ENCODE peak calls at places on chromosomes 4 and X, in seven cellular contexts. One of them, this sample, is unnamed.

GRCh38 chr4:10079256-10079655 is 37.3 kb downstream of the WDR1 start:
- DNase-seq in Calu3: no peak
- DNase-seq in osteocyte: no peak
- DNase-seq in right lobe of liver: peak; percentile 30
- DNase-seq in lower lobe of right lung: peak; percentile 43
- DNase-seq in AG10803: no peak
- DNase-seq in RWPE1: no peak
- DNase-seq in this sample: no peak

GRCh38 chr4:158161561-158162354 is 11.1 kb downstream of the GASK1B start:
- DNase-seq in RWPE1: peak; percentile 3
- DNase-seq in Calu3: peak; percentile 6
- DNase-seq in osteocyte: no peak
- DNase-seq in AG10803: peak; percentile 74
- DNase-seq in right lobe of liver: no peak
- DNase-seq in lower lobe of right lung: no peak
- DNase-seq in this sample: peak; percentile 74

GRCh38 chrX:8607326-8607725 is 124.6 kb downstream of the ANOS1 start:
- DNase-seq in Calu3: no peak
- DNase-seq in RWPE1: peak; percentile 13
- DNase-seq in right lobe of liver: no peak
- DNase-seq in osteocyte: no peak
- DNase-seq in AG10803: no peak
- DNase-seq in lower lobe of right lung: no peak
- DNase-seq in this sample: no peak

GRCh38 chr4:122826596-122827257 is at the start of gene FGF2:
- DNase-seq in right lobe of liver: peak; percentile 49
- DNase-seq in AG10803: peak; percentile 85
- DNase-seq in osteocyte: peak; percentile 90
- DNase-seq in Calu3: peak; percentile 44
- DNase-seq in RWPE1: peak; percentile 43
- DNase-seq in lower lobe of right lung: peak; percentile 56
- DNase-seq in this sample: peak; percentile 81

GRCh38 chr4:8702020-8702495 is 109.5 kb downstream of the CPZ start:
- DNase-seq in lower lobe of right lung: no peak
- DNase-seq in osteocyte: peak; percentile 62
- DNase-seq in right lobe of liver: no peak
- DNase-seq in Calu3: no peak
- DNase-seq in RWPE1: no peak
- DNase-seq in AG10803: no peak
- DNase-seq in this sample: no peak

GRCh38 chr4:110442309-110442708 is 33.6 kb upstream of the ENPEP start:
- DNase-seq in AG10803: no peak
- DNase-seq in lower lobe of right lung: no peak
- DNase-seq in osteocyte: no peak
- DNase-seq in RWPE1: no peak
- DNase-seq in Calu3: no peak
- DNase-seq in right lobe of liver: no peak
- DNase-seq in this sample: no peak

GRCh38 chrX:154477891-154478477 is 1.1 kb downstream of the LAGE3 start:
- DNase-seq in right lobe of liver: no peak
- DNase-seq in Calu3: no peak
- DNase-seq in lower lobe of right lung: no peak
- DNase-seq in RWPE1: no peak
- DNase-seq in AG10803: no peak
- DNase-seq in osteocyte: peak; percentile 83
- DNase-seq in this sample: no peak

GRCh38 chr4:166816901-166817300 is 417.4 kb downstream of the SPOCK3 start:
- DNase-seq in Calu3: no peak
- DNase-seq in lower lobe of right lung: no peak
- DNase-seq in osteocyte: no peak
- DNase-seq in AG10803: no peak
- DNase-seq in RWPE1: no peak
- DNase-seq in right lobe of liver: no peak
- DNase-seq in this sample: no peak

GRCh38 chrX:27186671-27187070 is 276.5 kb downstream of the PPP4R3C start:
- DNase-seq in lower lobe of right lung: no peak
- DNase-seq in Calu3: peak; percentile 31
- DNase-seq in right lobe of liver: no peak
- DNase-seq in osteocyte: no peak
- DNase-seq in RWPE1: no peak
- DNase-seq in AG10803: peak; percentile 3
- DNase-seq in this sample: peak; percentile 3

GRCh38 chrX:130139474-130140201 is 26.0 kb downstream of the AIFM1 start:
- DNase-seq in RWPE1: no peak
- DNase-seq in osteocyte: no peak
- DNase-seq in Calu3: no peak
- DNase-seq in lower lobe of right lung: no peak
- DNase-seq in right lobe of liver: no peak
- DNase-seq in AG10803: no peak
- DNase-seq in this sample: no peak

GRCh38 chrX:109714340-109714958 is 18.6 kb downstream of the ACSL4 start:
- DNase-seq in right lobe of liver: no peak
- DNase-seq in osteocyte: no peak
- DNase-seq in AG10803: peak; percentile 65
- DNase-seq in RWPE1: peak; percentile 18
- DNase-seq in Calu3: no peak
- DNase-seq in lower lobe of right lung: no peak
- DNase-seq in this sample: peak; percentile 69

GRCh38 chrX:119121341-119121740 is 6.3 kb downstream of the KIAA1210 start:
- DNase-seq in AG10803: peak; percentile 32
- DNase-seq in lower lobe of right lung: no peak
- DNase-seq in RWPE1: no peak
- DNase-seq in Calu3: no peak
- DNase-seq in osteocyte: no peak
- DNase-seq in right lobe of liver: no peak
- DNase-seq in this sample: peak; percentile 17

GRCh38 chr4:8940792-8941491 is 69.3 kb upstream of the HMX1 start:
- DNase-seq in right lobe of liver: no peak
- DNase-seq in osteocyte: peak; percentile 71
- DNase-seq in lower lobe of right lung: no peak
- DNase-seq in Calu3: peak; percentile 39
- DNase-seq in RWPE1: no peak
- DNase-seq in AG10803: no peak
- DNase-seq in this sample: no peak

GRCh38 chrX:110146521-110146920 is 143.6 kb downstream of the TMEM164 start:
- DNase-seq in Calu3: peak; percentile 28
- DNase-seq in lower lobe of right lung: no peak
- DNase-seq in osteocyte: no peak
- DNase-seq in AG10803: peak; percentile 38
- DNase-seq in RWPE1: peak; percentile 41
- DNase-seq in right lobe of liver: peak; percentile 43
- DNase-seq in this sample: no peak

GRCh38 chr4:138614462-138615142 is 372.5 kb upstream of the SLC7A11 start:
- DNase-seq in Calu3: no peak
- DNase-seq in RWPE1: no peak
- DNase-seq in lower lobe of right lung: no peak
- DNase-seq in right lobe of liver: no peak
- DNase-seq in AG10803: no peak
- DNase-seq in osteocyte: no peak
- DNase-seq in this sample: no peak

GRCh38 chr4:81459233-81459632 is 12.5 kb downstream of the RASGEF1B start:
- DNase-seq in RWPE1: no peak
- DNase-seq in osteocyte: no peak
- DNase-seq in lower lobe of right lung: no peak
- DNase-seq in AG10803: no peak
- DNase-seq in Calu3: no peak
- DNase-seq in right lobe of liver: no peak
- DNase-seq in this sample: no peak

GRCh38 chrX:118730500-118731247 is 3.3 kb downstream of the IL13RA1 start:
- DNase-seq in osteocyte: no peak
- DNase-seq in Calu3: no peak
- DNase-seq in AG10803: peak; percentile 80
- DNase-seq in right lobe of liver: no peak
- DNase-seq in lower lobe of right lung: no peak
- DNase-seq in RWPE1: no peak
- DNase-seq in this sample: peak; percentile 73

GRCh38 chrX:38165023-38165422 is 55.6 kb downstream of the SRPX start:
- DNase-seq in RWPE1: no peak
- DNase-seq in lower lobe of right lung: no peak
- DNase-seq in osteocyte: no peak
- DNase-seq in AG10803: no peak
- DNase-seq in right lobe of liver: no peak
- DNase-seq in Calu3: no peak
- DNase-seq in this sample: no peak

GRCh38 chrX:38170556-38170955 is 50.1 kb downstream of the SRPX start:
- DNase-seq in RWPE1: no peak
- DNase-seq in osteocyte: no peak
- DNase-seq in Calu3: no peak
- DNase-seq in lower lobe of right lung: no peak
- DNase-seq in right lobe of liver: no peak
- DNase-seq in AG10803: no peak
- DNase-seq in this sample: no peak

GRCh38 chrX:38163193-38163592 is 57.5 kb downstream of the SRPX start:
- DNase-seq in osteocyte: no peak
- DNase-seq in Calu3: no peak
- DNase-seq in right lobe of liver: no peak
- DNase-seq in RWPE1: no peak
- DNase-seq in AG10803: no peak
- DNase-seq in lower lobe of right lung: no peak
- DNase-seq in this sample: no peak

GRCh38 chrX:38166478-38167083 is 54.1 kb downstream of the SRPX start:
- DNase-seq in RWPE1: no peak
- DNase-seq in lower lobe of right lung: no peak
- DNase-seq in right lobe of liver: no peak
- DNase-seq in osteocyte: no peak
- DNase-seq in Calu3: peak; percentile 35
- DNase-seq in AG10803: no peak
- DNase-seq in this sample: peak; percentile 11
- TF ChIP-seq CTCF in RWPE1: peak; percentile 42
- TF ChIP-seq CTCF in lower lobe of right lung: peak; percentile 65
- TF ChIP-seq CTCF in right lobe of liver: peak; percentile 85
- TF ChIP-seq CTCF in osteocyte: peak; percentile 67
- TF ChIP-seq CTCF in Calu3: peak; percentile 33
- TF ChIP-seq CTCF in AG10803: peak; percentile 56
- TF ChIP-seq CTCF in this sample: peak; percentile 86

DNA sequence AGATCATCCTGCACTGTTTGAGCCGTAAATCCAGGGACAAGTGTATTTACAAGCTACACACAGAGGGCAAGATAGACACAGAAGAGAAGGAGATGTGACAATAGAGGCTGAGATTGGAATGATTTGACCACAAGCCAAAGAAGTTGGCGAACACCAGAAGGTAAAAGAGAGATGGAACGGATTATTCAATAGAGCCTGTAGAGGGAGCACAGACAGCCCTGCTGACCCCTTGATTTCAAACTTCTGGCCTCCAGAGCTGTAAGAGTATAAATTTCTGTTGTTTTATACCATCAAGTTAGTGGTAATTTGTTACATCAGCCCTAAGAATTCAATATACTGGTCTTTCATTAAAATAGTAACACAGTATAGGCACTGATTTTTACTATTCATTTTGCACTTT is 447.8 kb downstream of the FAT4 start:
- DNase-seq in osteocyte: no peak
- DNase-seq in lower lobe of right lung: no peak
- DNase-seq in AG10803: no peak
- DNase-seq in RWPE1: no peak
- DNase-seq in Calu3: no peak
- DNase-seq in right lobe of liver: no peak
- DNase-seq in this sample: no peak
- TF ChIP-seq CTCF in osteocyte: peak; percentile 45
- TF ChIP-seq CTCF in lower lobe of right lung: no peak
- TF ChIP-seq CTCF in AG10803: peak; percentile 17
- TF ChIP-seq CTCF in RWPE1: no peak
- TF ChIP-seq CTCF in Calu3: no peak
- TF ChIP-seq CTCF in right lobe of liver: no peak
- TF ChIP-seq CTCF in this sample: peak; percentile 56

GRCh38 chrX:151505796-151506195 is 57.7 kb upstream of the PASD1 start:
- DNase-seq in AG10803: peak; percentile 12
- DNase-seq in right lobe of liver: no peak
- DNase-seq in Calu3: peak; percentile 14
- DNase-seq in RWPE1: peak; percentile 11
- DNase-seq in lower lobe of right lung: no peak
- DNase-seq in osteocyte: no peak
- DNase-seq in this sample: no peak
- TF ChIP-seq CTCF in AG10803: peak; percentile 46
- TF ChIP-seq CTCF in right lobe of liver: peak; percentile 35
- TF ChIP-seq CTCF in Calu3: no peak
- TF ChIP-seq CTCF in RWPE1: peak; percentile 10
- TF ChIP-seq CTCF in lower lobe of right lung: peak; percentile 23
- TF ChIP-seq CTCF in osteocyte: no peak
- TF ChIP-seq CTCF in this sample: peak; percentile 20

DNA sequence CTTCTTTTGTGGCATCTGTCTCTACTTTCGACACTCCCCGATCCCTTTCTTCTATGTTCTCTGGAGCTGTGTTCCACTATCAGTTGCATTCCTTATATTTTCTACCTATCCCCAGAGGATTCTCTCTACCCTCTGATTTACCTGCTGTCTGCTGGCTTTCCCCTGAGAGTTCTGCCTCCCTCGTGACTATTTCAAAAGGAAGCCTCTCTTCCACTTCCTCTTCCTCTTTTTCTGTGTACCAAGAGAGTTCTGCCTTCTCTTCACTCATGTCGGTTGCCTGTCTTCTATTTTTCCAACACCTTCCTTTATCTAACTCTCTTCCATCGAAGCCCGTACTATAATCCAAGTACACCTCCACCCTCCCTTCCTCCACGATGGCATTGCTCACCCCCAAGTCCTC is 631.7 kb downstream of the SMARCA1 start:
- DNase-seq in RWPE1: no peak
- DNase-seq in osteocyte: no peak
- DNase-seq in right lobe of liver: no peak
- DNase-seq in lower lobe of right lung: no peak
- DNase-seq in Calu3: no peak
- DNase-seq in AG10803: no peak
- DNase-seq in this sample: no peak
- TF ChIP-seq CTCF in RWPE1: no peak
- TF ChIP-seq CTCF in osteocyte: no peak
- TF ChIP-seq CTCF in right lobe of liver: no peak
- TF ChIP-seq CTCF in lower lobe of right lung: no peak
- TF ChIP-seq CTCF in Calu3: no peak
- TF ChIP-seq CTCF in AG10803: no peak
- TF ChIP-seq CTCF in this sample: no peak

GRCh38 chrX:11678174-11678573 is 12.5 kb upstream of the ARHGAP6 start:
- DNase-seq in lower lobe of right lung: no peak
- DNase-seq in osteocyte: no peak
- DNase-seq in RWPE1: no peak
- DNase-seq in Calu3: no peak
- DNase-seq in right lobe of liver: no peak
- DNase-seq in AG10803: no peak
- DNase-seq in this sample: no peak
- TF ChIP-seq CTCF in lower lobe of right lung: no peak
- TF ChIP-seq CTCF in osteocyte: peak; percentile 46
- TF ChIP-seq CTCF in RWPE1: peak; percentile 12
- TF ChIP-seq CTCF in Calu3: no peak
- TF ChIP-seq CTCF in right lobe of liver: peak; percentile 24
- TF ChIP-seq CTCF in AG10803: peak; percentile 20
- TF ChIP-seq CTCF in this sample: peak; percentile 47

GRCh38 chr4:182643801-182644311 is 273.3 kb downstream of the DCTD start:
- DNase-seq in osteocyte: no peak
- DNase-seq in Calu3: no peak
- DNase-seq in AG10803: peak; percentile 90
- DNase-seq in RWPE1: peak; percentile 1
- DNase-seq in lower lobe of right lung: no peak
- DNase-seq in right lobe of liver: no peak
- DNase-seq in this sample: peak; percentile 76
- TF ChIP-seq CTCF in osteocyte: no peak
- TF ChIP-seq CTCF in Calu3: no peak
- TF ChIP-seq CTCF in AG10803: no peak
- TF ChIP-seq CTCF in RWPE1: no peak
- TF ChIP-seq CTCF in lower lobe of right lung: no peak
- TF ChIP-seq CTCF in right lobe of liver: no peak
- TF ChIP-seq CTCF in this sample: no peak

This sample was measured in HFFc6.